ENCODE peak calls at places on chromosomes 1 and 21, in six cellular contexts. One of them, this sample, is unnamed.

GRCh38 chr1:214018605-214019268 is 31.0 kb downstream of the PROX1 start:
- DNase-seq in skeletal muscle cell: no peak
- DNase-seq in stimulated activated CD4-positive, alpha-beta T cell treated with anti-CD3 and anti-CD28 coated beads, Interleukin-1b, Interleukin-23, amount 100 ng/mL, for 24 hours: no peak
- DNase-seq in activated CD4-positive, alpha-beta memory T cell treated with anti-CD3 and anti-CD28 coated beads, Interleukin-2, amount 10 ng/mL, durations not matched to agents 7 days and 5 days: no peak
- DNase-seq in GOT3: no peak
- DNase-seq in NB4: no peak
- DNase-seq in this sample: peak

GRCh38 chr21:26050857-26051256 is 119.7 kb downstream of the APP start:
- DNase-seq in activated CD4-positive, alpha-beta memory T cell treated with anti-CD3 and anti-CD28 coated beads, Interleukin-2, amount 10 ng/mL, durations not matched to agents 7 days and 5 days: no peak
- DNase-seq in skeletal muscle cell: no peak
- DNase-seq in GOT3: no peak
- DNase-seq in NB4: no peak
- DNase-seq in stimulated activated CD4-positive, alpha-beta T cell treated with anti-CD3 and anti-CD28 coated beads, Interleukin-1b, Interleukin-23, amount 100 ng/mL, for 24 hours: no peak
- DNase-seq in this sample: no peak

GRCh38 chr1:156500578-156500846 is at the start of gene MEF2D:
- DNase-seq in NB4: no peak
- DNase-seq in stimulated activated CD4-positive, alpha-beta T cell treated with anti-CD3 and anti-CD28 coated beads, Interleukin-1b, Interleukin-23, amount 100 ng/mL, for 24 hours: no peak
- DNase-seq in skeletal muscle cell: no peak
- DNase-seq in GOT3: no peak
- DNase-seq in activated CD4-positive, alpha-beta memory T cell treated with anti-CD3 and anti-CD28 coated beads, Interleukin-2, amount 10 ng/mL, durations not matched to agents 7 days and 5 days: no peak
- DNase-seq in this sample: no peak

GRCh38 chr1:60367522-60367921 is 294.0 kb upstream of the C1orf87 start:
- DNase-seq in skeletal muscle cell: no peak
- DNase-seq in activated CD4-positive, alpha-beta memory T cell treated with anti-CD3 and anti-CD28 coated beads, Interleukin-2, amount 10 ng/mL, durations not matched to agents 7 days and 5 days: no peak
- DNase-seq in NB4: no peak
- DNase-seq in GOT3: no peak
- DNase-seq in stimulated activated CD4-positive, alpha-beta T cell treated with anti-CD3 and anti-CD28 coated beads, Interleukin-1b, Interleukin-23, amount 100 ng/mL, for 24 hours: no peak
- DNase-seq in this sample: no peak

GRCh38 chr1:39441797-39442196 is 49.6 kb upstream of the BMP8A start:
- DNase-seq in NB4: no peak
- DNase-seq in activated CD4-positive, alpha-beta memory T cell treated with anti-CD3 and anti-CD28 coated beads, Interleukin-2, amount 10 ng/mL, durations not matched to agents 7 days and 5 days: no peak
- DNase-seq in GOT3: no peak
- DNase-seq in skeletal muscle cell: no peak
- DNase-seq in stimulated activated CD4-positive, alpha-beta T cell treated with anti-CD3 and anti-CD28 coated beads, Interleukin-1b, Interleukin-23, amount 100 ng/mL, for 24 hours: no peak
- DNase-seq in this sample: no peak

GRCh38 chr1:229408458-229409037 is 25.3 kb downstream of the ACTA1 start:
- DNase-seq in skeletal muscle cell: peak
- DNase-seq in activated CD4-positive, alpha-beta memory T cell treated with anti-CD3 and anti-CD28 coated beads, Interleukin-2, amount 10 ng/mL, durations not matched to agents 7 days and 5 days: no peak
- DNase-seq in GOT3: no peak
- DNase-seq in stimulated activated CD4-positive, alpha-beta T cell treated with anti-CD3 and anti-CD28 coated beads, Interleukin-1b, Interleukin-23, amount 100 ng/mL, for 24 hours: no peak
- DNase-seq in NB4: no peak
- DNase-seq in this sample: no peak

GRCh38 chr1:76075877-76076276 is 1.3 kb downstream of the ST6GALNAC3 start:
- DNase-seq in stimulated activated CD4-positive, alpha-beta T cell treated with anti-CD3 and anti-CD28 coated beads, Interleukin-1b, Interleukin-23, amount 100 ng/mL, for 24 hours: no peak
- DNase-seq in GOT3: no peak
- DNase-seq in skeletal muscle cell: no peak
- DNase-seq in NB4: peak
- DNase-seq in activated CD4-positive, alpha-beta memory T cell treated with anti-CD3 and anti-CD28 coated beads, Interleukin-2, amount 10 ng/mL, durations not matched to agents 7 days and 5 days: no peak
- DNase-seq in this sample: peak

GRCh38 chr1:56125316-56125715 is 454.0 kb downstream of the PLPP3 start:
- DNase-seq in stimulated activated CD4-positive, alpha-beta T cell treated with anti-CD3 and anti-CD28 coated beads, Interleukin-1b, Interleukin-23, amount 100 ng/mL, for 24 hours: no peak
- DNase-seq in NB4: no peak
- DNase-seq in activated CD4-positive, alpha-beta memory T cell treated with anti-CD3 and anti-CD28 coated beads, Interleukin-2, amount 10 ng/mL, durations not matched to agents 7 days and 5 days: no peak
- DNase-seq in skeletal muscle cell: no peak
- DNase-seq in GOT3: no peak
- DNase-seq in this sample: no peak

GRCh38 chr1:46489638-46490602 is at the start of gene DMBX1:
- DNase-seq in stimulated activated CD4-positive, alpha-beta T cell treated with anti-CD3 and anti-CD28 coated beads, Interleukin-1b, Interleukin-23, amount 100 ng/mL, for 24 hours: no peak
- DNase-seq in GOT3: no peak
- DNase-seq in activated CD4-positive, alpha-beta memory T cell treated with anti-CD3 and anti-CD28 coated beads, Interleukin-2, amount 10 ng/mL, durations not matched to agents 7 days and 5 days: peak
- DNase-seq in skeletal muscle cell: no peak
- DNase-seq in NB4: no peak
- DNase-seq in this sample: no peak

GRCh38 chr1:200128081-200128480 is 100.6 kb downstream of the NR5A2 start:
- DNase-seq in stimulated activated CD4-positive, alpha-beta T cell treated with anti-CD3 and anti-CD28 coated beads, Interleukin-1b, Interleukin-23, amount 100 ng/mL, for 24 hours: no peak
- DNase-seq in skeletal muscle cell: no peak
- DNase-seq in NB4: no peak
- DNase-seq in activated CD4-positive, alpha-beta memory T cell treated with anti-CD3 and anti-CD28 coated beads, Interleukin-2, amount 10 ng/mL, durations not matched to agents 7 days and 5 days: no peak
- DNase-seq in GOT3: no peak
- DNase-seq in this sample: no peak

This sample was measured in GM06990.